ENCODE peak calls at places on chromosomes 16 and 17, in four cellular contexts. Q, J, E and U are unnamed samples.

GRCh38 chr17:63435681-63436522 is 10.2 kb downstream of the CYB561 start:
- DNase-seq in Q (no peak), J (no peak), E (no peak), U (no peak)

GRCh38 chr16:26806641-26807040 is 260.1 kb upstream of the C16orf82 start:
- DNase-seq in Q (no peak), J (no peak), E (no peak), U (no peak)

GRCh38 chr16:24635900-24636610 is 93.4 kb upstream of the TNRC6A start:
- DNase-seq in Q (no peak), J (peak; percentile 97), E (peak; percentile 31), U (peak; percentile 72)

GRCh38 chr17:28317965-28318758 is 838 bp upstream of the TMEM97 start:
- DNase-seq in Q (no peak), J (no peak), E (peak; percentile 54), U (no peak)

GRCh38 chr17:64320613-64321553 is 57.8 kb upstream of the TEX2 start:
- DNase-seq in Q (peak; percentile 32), J (peak; percentile 93), E (peak; percentile 83), U (no peak)

GRCh38 chr17:32281011-32281451 is 15.4 kb downstream of the RHBDL3 start:
- DNase-seq in Q (no peak), J (no peak), E (no peak), U (no peak)

GRCh38 chr16:84228321-84228838 is 11.4 kb downstream of the KCNG4 start:
- DNase-seq in Q (no peak), J (peak; percentile 92), E (peak; percentile 53), U (peak; percentile 67)

GRCh38 chr16:47732122-47732805 is 271.1 kb downstream of the PHKB start:
- DNase-seq in Q (no peak), J (peak; percentile 77), E (peak; percentile 6), U (peak; percentile 55)

GRCh38 chr17:38606646-38607611 is 1.2 kb upstream of the SRCIN1 start:
- DNase-seq in Q (no peak), J (no peak), E (no peak), U (no peak)

GRCh38 chr16:31055613-31056012 is 18.4 kb downstream of the ZNF668 start:
- DNase-seq in Q (no peak), J (no peak), E (no peak), U (no peak)

GRCh38 chr16:48997081-48997615 is 284.5 kb downstream of the CBLN1 start:
- DNase-seq in Q (no peak), J (no peak), E (no peak), U (no peak)

GRCh38 chr16:11145173-11145820 is 110.7 kb downstream of the SOCS1 start:
- DNase-seq in Q (no peak), J (no peak), E (no peak), U (no peak)

GRCh38 chr17:12992676-12993075 is 25.2 kb downstream of the ELAC2 start:
- DNase-seq in Q (no peak), J (no peak), E (no peak), U (no peak)

GRCh38 chr17:47290870-47291241 is 32.9 kb upstream of the EFCAB13 start:
- DNase-seq in Q (no peak), J (no peak), E (no peak), U (no peak)

GRCh38 chr17:35684046-35684802 is 47.2 kb upstream of the RASL10B start:
- DNase-seq in Q (no peak), J (peak; percentile 59), E (no peak), U (peak; percentile 47)

GRCh38 chr17:27385626-27386025 is 70.6 kb upstream of the KSR1 start:
- DNase-seq in Q (no peak), J (no peak), E (no peak), U (no peak)

GRCh38 chr17:73693016-73693545 is 48.8 kb upstream of the SDK2 start:
- DNase-seq in Q (no peak), J (no peak), E (no peak), U (no peak)

GRCh38 chr17:77471984-77472836 is 331.4 kb downstream of the SEC14L1 start:
- DNase-seq in Q (no peak), J (peak; percentile 91), E (no peak), U (no peak)